ENCODE peak calls at places on chromosome 11, in four cellular contexts. U is GM12878, N is K562, C is HepG2. V is an unnamed sample.

GRCh38 chr11:105923814-105924213 is 98.2 kb downstream of the MSANTD4 start:
- DNase-seq in U (no peak), N (no peak), C (no peak), V (no peak)

GRCh38 chr11:61917043-61917356 is 366 bp downstream of the RAB3IL1 start:
- DNase-seq in U (no peak), N (no peak), C (no peak), V (no peak)

GRCh38 chr11:57653162-57653561 is 3.5 kb upstream of the YPEL4 start:
- DNase-seq in U (no peak), N (no peak), C (no peak), V (no peak)

GRCh38 chr11:83070878-83071640 is 638 bp downstream of the RAB30 start:
- DNase-seq in U (no peak), N (no peak), C (no peak), V (peak)

GRCh38 chr11:74449369-74449931 is 17.9 kb downstream of the KCNE3 start:
- DNase-seq in U (peak), N (peak), C (peak), V (peak)

GRCh38 chr11:6505577-6506240 is 8.6 kb downstream of the DNHD1 start:
- DNase-seq in U (no peak), N (peak), C (peak), V (peak)

GRCh38 chr11:61092280-61092766 is 10.0 kb upstream of the CD5 start:
- DNase-seq in U (no peak), N (no peak), C (no peak), V (no peak)

GRCh38 chr11:130840683-130841082 is 75.6 kb downstream of the SNX19 start:
- DNase-seq in U (no peak), N (no peak), C (no peak), V (no peak)

DNA sequence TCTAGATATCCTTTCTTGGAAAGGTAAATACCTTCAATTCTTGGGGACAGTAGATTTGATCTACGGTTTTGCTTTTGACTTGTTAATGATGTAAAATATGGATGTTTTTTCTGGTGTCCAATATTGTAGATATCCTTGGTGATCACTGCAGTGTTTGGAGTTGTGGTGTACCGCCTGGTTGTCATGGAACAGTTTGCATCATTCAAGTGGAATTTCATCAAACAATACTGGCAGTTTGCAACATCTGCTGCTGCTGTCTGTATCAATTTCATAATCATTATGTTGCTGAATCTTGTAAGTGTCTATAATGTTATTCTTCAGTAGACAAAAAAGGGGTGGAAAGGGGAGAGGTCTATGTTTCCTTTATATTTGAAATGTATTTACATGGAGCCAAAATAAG is 27.4 kb upstream of the MUC15 start:
- DNase-seq in U (no peak), N (no peak), C (no peak), V (no peak)
- TF ChIP-seq ZBTB33 in U (no peak), N (no peak), C (no peak), V (no peak)

DNA sequence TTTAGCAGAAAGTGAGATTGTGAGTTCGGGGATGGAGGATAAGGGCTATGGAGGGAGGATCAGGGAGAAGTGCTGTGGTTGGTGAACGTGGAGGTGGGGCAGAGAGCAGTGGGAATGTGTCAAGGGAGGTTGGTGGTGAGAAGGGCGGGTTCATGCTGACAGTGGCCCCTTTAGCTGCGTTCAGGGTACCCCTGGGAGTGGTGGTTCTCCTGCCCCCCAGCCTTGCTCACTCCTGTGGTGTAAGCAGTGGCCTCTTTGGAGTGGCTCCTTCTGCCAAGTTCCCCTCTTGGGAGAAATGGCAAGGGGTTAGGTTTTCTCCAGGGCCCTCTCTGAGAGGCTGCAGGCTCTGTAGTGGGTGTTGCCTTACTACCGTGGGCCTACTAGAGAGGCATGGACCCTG is 16.1 kb upstream of the NECTIN1 start:
- DNase-seq in U (no peak), N (no peak), C (no peak), V (no peak)
- TF ChIP-seq USF2 in U (no peak), N (no peak), C (no peak), V (no peak)

DNA sequence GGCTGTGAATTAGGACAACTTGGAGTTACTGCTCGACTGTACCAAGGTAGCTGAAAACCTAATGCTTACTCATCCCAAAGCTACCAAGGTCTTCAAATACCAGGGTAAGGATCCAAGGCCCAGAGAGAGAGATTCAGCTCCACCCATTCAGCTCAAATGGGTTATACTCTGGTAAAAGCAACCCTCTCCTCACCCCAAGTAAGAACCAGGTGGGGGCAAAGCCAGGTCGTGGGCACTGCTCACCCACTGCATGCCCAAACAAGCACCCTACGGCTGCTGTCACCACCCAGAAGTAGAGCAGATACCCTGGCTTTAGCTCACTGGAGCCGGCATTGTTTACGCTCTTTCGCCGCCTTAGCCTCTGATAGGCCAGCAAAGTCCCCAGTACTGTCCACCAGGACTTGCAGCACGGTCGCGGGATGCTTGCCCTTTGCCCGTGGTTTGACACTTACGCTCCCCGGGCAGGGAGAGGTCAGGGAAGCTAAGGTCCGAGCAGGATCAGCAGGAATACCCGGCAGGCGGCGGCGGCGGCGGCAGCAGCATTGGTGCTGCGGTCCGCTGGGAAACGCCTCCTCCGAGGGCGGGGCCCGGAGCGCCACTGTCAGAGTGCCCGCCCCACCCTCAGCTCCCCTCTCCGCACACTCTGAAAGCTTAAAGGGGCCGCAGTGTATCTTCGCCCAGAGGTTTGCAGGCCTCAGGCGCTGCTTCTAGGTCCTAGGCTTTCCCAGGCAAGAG is 19.6 kb downstream of the CKAP5 start:
- DNase-seq in U (no peak), N (peak), C (peak), V (peak)
- TF ChIP-seq ZBTB33 in U (peak), N (no peak), C (no peak), V (no peak)

GRCh38 chr11:3121416-3121815 is 43.7 kb downstream of the OSBPL5 start:
- DNase-seq in U (no peak), N (no peak), C (no peak), V (no peak)
- TF ChIP-seq USF2 in U (no peak), N (no peak), C (no peak), V (no peak)

GRCh38 chr11:121241300-121242176 is 51.0 kb upstream of the SC5D start:
- DNase-seq in U (no peak), N (no peak), C (no peak), V (peak)
- TF ChIP-seq ZBTB33 in U (no peak), N (no peak), C (no peak), V (no peak)

GRCh38 chr11:115665345-115665901 is 161.2 kb upstream of the CADM1 start:
- DNase-seq in U (no peak), N (no peak), C (no peak), V (no peak)
- TF ChIP-seq USF2 in U (no peak), N (no peak), C (no peak), V (no peak)

GRCh38 chr11:68049509-68050370 is 10.9 kb downstream of the TCIRG1 start:
- DNase-seq in U (no peak), N (no peak), C (no peak), V (peak)

GRCh38 chr11:68050371-68050841 is 11.6 kb downstream of the TCIRG1 start:
- DNase-seq in U (no peak), N (no peak), C (no peak), V (no peak)

GRCh38 chr11:68053117-68053516 is 14.3 kb downstream of the TCIRG1 start:
- DNase-seq in U (no peak), N (no peak), C (no peak), V (no peak)

GRCh38 chr11:68052137-68052873 is 13.5 kb downstream of the TCIRG1 start:
- DNase-seq in U (no peak), N (no peak), C (no peak), V (no peak)

GRCh38 chr11:68051191-68052136 is 12.6 kb downstream of the TCIRG1 start:
- DNase-seq in U (no peak), N (no peak), C (no peak), V (peak)
- TF ChIP-seq ZBTB33 in U (no peak), N (no peak), C (no peak), V (no peak)

GRCh38 chr11:95692526-95693270 is 96.9 kb downstream of the FAM76B start:
- DNase-seq in U (no peak), N (no peak), C (no peak), V (no peak)
- TF ChIP-seq USF2 in U (no peak), N (no peak), C (no peak), V (no peak)

V was measured in SK-N-SH.